ENCODE peak calls at places on chromosomes 4 and X, in seven cellular contexts. L is adrenal gland, Q is GM23338, P is stomach, V is tibial artery, D is neuronal stem cell, T is sigmoid colon. I is an unnamed sample.

GRCh38 chr4:17511041-17511949 is 595 bp downstream of the QDPR start:
- DNase-seq in L (peak; percentile 72), Q (peak; percentile 64), P (peak; percentile 64), V (peak; percentile 80), D (peak; percentile 32), T (peak; percentile 85), I (peak; percentile 62)

GRCh38 chr4:74848774-74849173 is 54.5 kb upstream of the BTC start:
- DNase-seq in L (no peak), Q (no peak), P (no peak), V (no peak), D (no peak), T (no peak), I (no peak)

GRCh38 chr4:7155611-7156071 is 36.7 kb upstream of the SORCS2 start:
- DNase-seq in L (peak; percentile 63), Q (no peak), P (no peak), V (peak; percentile 17), D (no peak), T (peak; percentile 75), I (no peak)

GRCh38 chr4:168511780-168512467 is 15.1 kb downstream of the PALLD start:
- DNase-seq in L (no peak), Q (peak; percentile 14), P (no peak), V (no peak), D (no peak), T (no peak), I (no peak)

GRCh38 chr4:18075823-18076433 is 54.4 kb upstream of the LCORL start:
- DNase-seq in L (peak; percentile 23), Q (peak; percentile 84), P (peak; percentile 28), V (no peak), D (no peak), T (no peak), I (no peak)

GRCh38 chrX:20061869-20062254 is 54.8 kb downstream of the MAP7D2 start:
- DNase-seq in L (no peak), Q (no peak), P (no peak), V (no peak), D (no peak), T (no peak), I (peak; percentile 6)

GRCh38 chr4:173505924-173506779 is 23.9 kb downstream of the HAND2 start:
- DNase-seq in L (no peak), Q (peak; percentile 90), P (peak; percentile 59), V (peak; percentile 82), D (no peak), T (peak; percentile 90), I (peak; percentile 77)

GRCh38 chrX:69600182-69600581 is 15.7 kb upstream of the EDA start:
- DNase-seq in L (no peak), Q (no peak), P (no peak), V (no peak), D (no peak), T (no peak), I (no peak)

GRCh38 chrX:133908223-133908622 is 77.2 kb downstream of the GPC3 start:
- DNase-seq in L (no peak), Q (no peak), P (no peak), V (no peak), D (no peak), T (no peak), I (no peak)

GRCh38 chr4:89741768-89742167 is 95.2 kb downstream of the SNCA start:
- DNase-seq in L (no peak), Q (no peak), P (no peak), V (no peak), D (no peak), T (no peak), I (no peak)

GRCh38 chr4:1790005-1790404 is 3.1 kb upstream of the FGFR3 start:
- DNase-seq in L (no peak), Q (no peak), P (no peak), V (no peak), D (no peak), T (no peak), I (no peak)

GRCh38 chr4:7827566-7827965 is 112.1 kb downstream of the AFAP1 start:
- DNase-seq in L (no peak), Q (no peak), P (no peak), V (no peak), D (no peak), T (peak; percentile 54), I (no peak)

GRCh38 chr4:117577686-117578085 is 456.6 kb upstream of the NDST3 start:
- DNase-seq in L (no peak), Q (no peak), P (no peak), V (no peak), D (no peak), T (no peak), I (no peak)

GRCh38 chr4:2637956-2638552 is 101.6 kb downstream of the FAM193A start:
- DNase-seq in L (no peak), Q (no peak), P (peak; percentile 61), V (peak; percentile 57), D (no peak), T (peak; percentile 56), I (no peak)

GRCh38 chrX:150032742-150033141 is 94.5 kb upstream of the EOLA2 start:
- DNase-seq in L (no peak), Q (no peak), P (no peak), V (no peak), D (peak; percentile 1), T (no peak), I (no peak)

GRCh38 chr4:147498031-147498700 is 17.3 kb downstream of the EDNRA start:
- DNase-seq in L (no peak), Q (no peak), P (no peak), V (no peak), D (no peak), T (no peak), I (no peak)

GRCh38 chr4:10656988-10657387 is 27.6 kb downstream of the CLNK start:
- DNase-seq in L (no peak), Q (no peak), P (no peak), V (no peak), D (no peak), T (no peak), I (no peak)

GRCh38 chrX:111041018-111041462 is 55.0 kb upstream of the PAK3 start:
- DNase-seq in L (no peak), Q (peak; percentile 5), P (no peak), V (no peak), D (no peak), T (no peak), I (peak; percentile 91)

GRCh38 chr4:139934786-139935330 is 219.1 kb downstream of the MAML3 start:
- DNase-seq in L (no peak), Q (no peak), P (no peak), V (no peak), D (no peak), T (no peak), I (no peak)

GRCh38 chr4:177190995-177191568 is 118.6 kb upstream of the NEIL3 start:
- DNase-seq in L (no peak), Q (peak; percentile 3), P (no peak), V (no peak), D (no peak), T (no peak), I (peak; percentile 53)

GRCh38 chr4:620851-621261 is 4.5 kb upstream of the PDE6B start:
- DNase-seq in L (no peak), Q (no peak), P (no peak), V (peak; percentile 54), D (no peak), T (no peak), I (no peak)

GRCh38 chr4:128521634-128522253 is 234.1 kb upstream of the PGRMC2 start:
- DNase-seq in L (no peak), Q (no peak), P (no peak), V (no peak), D (no peak), T (no peak), I (no peak)

GRCh38 chrX:130539721-130540321 is 138.0 kb downstream of the RBMX2 start:
- DNase-seq in L (peak; percentile 45), Q (peak; percentile 65), P (peak; percentile 46), V (peak; percentile 63), D (peak; percentile 14), T (no peak), I (peak; percentile 68)
- H3K27me3 ChIP-seq in L (peaks cover 16% of the 10 kb centered on the region), Q (no peaks in the 10 kb centered on the region), P (peaks cover 20% of the 10 kb centered on the region), V (no peaks in the 10 kb centered on the region), D (peaks cover 38% of the 10 kb centered on the region), T (no peaks in the 10 kb centered on the region), I (no peaks in the 10 kb centered on the region)

DNA sequence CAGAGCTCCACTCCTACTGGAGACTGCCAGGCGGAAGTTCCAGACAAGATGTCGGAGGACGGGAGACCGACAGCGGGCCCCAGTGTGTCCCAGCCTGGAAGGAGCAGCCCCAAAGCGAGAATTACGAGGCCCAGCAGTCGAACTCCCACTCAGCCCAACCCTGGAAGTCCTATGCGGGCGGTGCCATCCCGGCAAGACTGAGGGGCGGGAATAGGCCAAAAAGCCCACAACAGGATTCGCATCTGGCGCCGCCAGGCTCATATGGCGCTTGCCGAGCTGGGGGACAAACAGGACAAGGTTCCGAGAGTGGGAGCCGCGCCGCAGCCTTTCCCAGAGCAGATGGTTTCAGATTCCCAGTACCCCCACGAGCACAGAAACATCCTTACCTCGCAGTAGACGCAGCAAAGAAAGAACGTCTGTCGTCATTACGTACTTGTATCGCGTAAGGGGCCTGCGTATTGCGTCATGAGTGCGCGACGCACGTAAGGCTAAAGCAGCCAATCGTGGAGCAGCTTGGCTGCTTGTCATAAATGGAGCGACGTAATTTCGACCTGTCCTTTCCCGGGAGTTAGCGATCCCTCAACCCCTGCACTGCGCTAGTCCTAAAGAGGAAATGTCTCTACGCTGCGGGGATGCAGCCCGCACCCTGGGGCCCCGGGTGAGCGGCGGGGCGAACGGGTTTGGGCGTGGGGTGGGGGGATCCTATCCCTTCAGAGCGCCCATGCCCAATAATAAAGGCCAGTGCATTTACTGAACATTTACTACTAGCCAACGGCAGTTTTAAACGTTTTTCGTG is at the start of the genes LIAS and RPL9:
- DNase-seq in L (peak; percentile 98), Q (peak; percentile 99), P (peak; percentile 98), V (peak; percentile 98), D (peak; percentile 99), T (peak; percentile 99), I (peak; percentile 100)
- H3K36me3 ChIP-seq in L (peaks cover 46% of the 10 kb centered on the region), Q (peaks cover 54% of the 10 kb centered on the region), P (peaks cover 54% of the 10 kb centered on the region), V (peaks cover 45% of the 10 kb centered on the region), D (peaks cover 74% of the 10 kb centered on the region), T (peaks cover 61% of the 10 kb centered on the region), I (peaks cover 49% of the 10 kb centered on the region)

GRCh38 chr4:186840222-186840701 is 116.6 kb upstream of the FAT1 start:
- DNase-seq in L (no peak), Q (no peak), P (no peak), V (peak; percentile 84), D (no peak), T (peak; percentile 85), I (peak; percentile 80)
- H3K27ac ChIP-seq in L (peak overlapping the region; percentile 40), Q (no peak overlapping the region), P (peak overlapping the region; percentile 64), V (peak overlapping the region; percentile 79), D (no peak overlapping the region), T (peak overlapping the region; percentile 70), I (no peak overlapping the region)

DNA sequence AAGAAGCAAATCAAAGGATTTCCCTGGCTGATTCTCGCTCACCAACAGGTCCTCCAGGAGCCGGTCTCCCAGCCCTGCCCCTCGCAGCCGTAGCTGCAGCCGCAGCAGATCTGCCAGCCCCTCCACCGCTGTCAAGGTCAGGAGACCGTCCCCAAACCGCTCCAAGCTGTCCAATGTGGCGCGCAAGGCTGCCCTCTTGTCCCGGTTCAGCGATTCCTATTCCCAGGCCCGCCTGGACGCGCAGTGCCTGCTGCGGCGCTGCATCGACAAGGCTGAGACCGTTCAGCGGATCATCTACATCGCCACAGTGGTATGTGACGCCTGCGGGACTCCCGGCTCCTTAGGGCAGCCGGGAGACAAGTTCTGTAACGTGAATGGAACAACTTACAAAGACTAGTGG is 25.6 kb downstream of the SPATA18 start:
- DNase-seq in L (no peak), Q (peak; percentile 86), P (no peak), V (no peak), D (peak; percentile 35), T (no peak), I (peak; percentile 77)
- H3K27me3 ChIP-seq in L (no peaks in the 10 kb centered on the region), Q (peaks cover 11% of the 10 kb centered on the region), P (no peaks in the 10 kb centered on the region), V (no peaks in the 10 kb centered on the region), D (peaks cover 51% of the 10 kb centered on the region), T (no peaks in the 10 kb centered on the region), I (peaks cover 43% of the 10 kb centered on the region)

I was measured in cardiac muscle cell.